ENCODE peak calls at places on chromosome 7, in ten cellular contexts. One of them, this sample, is unnamed.
A peak's percentile ranks its signal among the peaks of the same experiment; 100 is the strongest.

GRCh38 chr7:78226059-78226658 is 427.6 kb downstream of the PHTF2 start:
- DNase-seq in head of caudate nucleus: no peak
- DNase-seq in activated CD8-positive, alpha-beta memory T cell treated with anti-CD3 and anti-CD28 coated beads, Interleukin-2, amount 10 ng/mL, durations not matched to agents 7 days and 5 days: no peak
- DNase-seq in kidney tubule cell: peak; percentile 55
- DNase-seq in GM23338: peak; percentile 86
- DNase-seq in amniotic epithelial cell: peak; percentile 8
- DNase-seq in HCEC 1CT: peak; percentile 69
- DNase-seq in NAMALWA: peak; percentile 63
- DNase-seq in NCI-H748 treated with DMSO at 0.1 percent for 48 hours: peak; percentile 94
- DNase-seq in stimulated activated naive B cell treated with anti-CD40 and anti-IgM and Interleukin-4, amounts not matched to agents 10 μg/mL and 1 μg/mL and 100 μg/mL, for 72 hours: peak; percentile 14
- DNase-seq in this sample: peak; percentile 29

GRCh38 chr7:152674860-152675760 is 831 bp downstream of the XRCC2 start:
- DNase-seq in head of caudate nucleus: no peak
- DNase-seq in activated CD8-positive, alpha-beta memory T cell treated with anti-CD3 and anti-CD28 coated beads, Interleukin-2, amount 10 ng/mL, durations not matched to agents 7 days and 5 days: peak; percentile 52
- DNase-seq in kidney tubule cell: peak; percentile 30
- DNase-seq in GM23338: peak; percentile 55
- DNase-seq in amniotic epithelial cell: peak; percentile 15
- DNase-seq in HCEC 1CT: peak; percentile 12
- DNase-seq in NAMALWA: peak; percentile 72
- DNase-seq in NCI-H748 treated with DMSO at 0.1 percent for 48 hours: peak; percentile 93
- DNase-seq in stimulated activated naive B cell treated with anti-CD40 and anti-IgM and Interleukin-4, amounts not matched to agents 10 μg/mL and 1 μg/mL and 100 μg/mL, for 72 hours: no peak
- DNase-seq in this sample: peak; percentile 3

GRCh38 chr7:49579408-49579807 is 194.0 kb upstream of the VWC2 start:
- DNase-seq in head of caudate nucleus: no peak
- DNase-seq in activated CD8-positive, alpha-beta memory T cell treated with anti-CD3 and anti-CD28 coated beads, Interleukin-2, amount 10 ng/mL, durations not matched to agents 7 days and 5 days: no peak
- DNase-seq in kidney tubule cell: no peak
- DNase-seq in GM23338: no peak
- DNase-seq in amniotic epithelial cell: no peak
- DNase-seq in HCEC 1CT: no peak
- DNase-seq in NAMALWA: no peak
- DNase-seq in NCI-H748 treated with DMSO at 0.1 percent for 48 hours: no peak
- DNase-seq in stimulated activated naive B cell treated with anti-CD40 and anti-IgM and Interleukin-4, amounts not matched to agents 10 μg/mL and 1 μg/mL and 100 μg/mL, for 72 hours: no peak
- DNase-seq in this sample: no peak

GRCh38 chr7:38107486-38107893 is 70.6 kb upstream of the STARD3NL start:
- DNase-seq in head of caudate nucleus: peak; percentile 63
- DNase-seq in activated CD8-positive, alpha-beta memory T cell treated with anti-CD3 and anti-CD28 coated beads, Interleukin-2, amount 10 ng/mL, durations not matched to agents 7 days and 5 days: peak; percentile 79
- DNase-seq in kidney tubule cell: peak; percentile 76
- DNase-seq in GM23338: peak; percentile 88
- DNase-seq in amniotic epithelial cell: peak; percentile 51
- DNase-seq in HCEC 1CT: peak; percentile 37
- DNase-seq in NAMALWA: peak; percentile 83
- DNase-seq in NCI-H748 treated with DMSO at 0.1 percent for 48 hours: peak; percentile 42
- DNase-seq in stimulated activated naive B cell treated with anti-CD40 and anti-IgM and Interleukin-4, amounts not matched to agents 10 μg/mL and 1 μg/mL and 100 μg/mL, for 72 hours: peak; percentile 43
- DNase-seq in this sample: peak; percentile 32

GRCh38 chr7:31028417-31028988 is 23.6 kb upstream of the ADCYAP1R1 start:
- DNase-seq in head of caudate nucleus: peak; percentile 71
- DNase-seq in activated CD8-positive, alpha-beta memory T cell treated with anti-CD3 and anti-CD28 coated beads, Interleukin-2, amount 10 ng/mL, durations not matched to agents 7 days and 5 days: no peak
- DNase-seq in kidney tubule cell: no peak
- DNase-seq in GM23338: no peak
- DNase-seq in amniotic epithelial cell: no peak
- DNase-seq in HCEC 1CT: no peak
- DNase-seq in NAMALWA: no peak
- DNase-seq in NCI-H748 treated with DMSO at 0.1 percent for 48 hours: no peak
- DNase-seq in stimulated activated naive B cell treated with anti-CD40 and anti-IgM and Interleukin-4, amounts not matched to agents 10 μg/mL and 1 μg/mL and 100 μg/mL, for 72 hours: no peak
- DNase-seq in this sample: peak; percentile 33

GRCh38 chr7:2283074-2283473 is 31.2 kb downstream of the SNX8 start:
- DNase-seq in head of caudate nucleus: no peak
- DNase-seq in activated CD8-positive, alpha-beta memory T cell treated with anti-CD3 and anti-CD28 coated beads, Interleukin-2, amount 10 ng/mL, durations not matched to agents 7 days and 5 days: no peak
- DNase-seq in kidney tubule cell: no peak
- DNase-seq in GM23338: no peak
- DNase-seq in amniotic epithelial cell: no peak
- DNase-seq in HCEC 1CT: no peak
- DNase-seq in NAMALWA: no peak
- DNase-seq in NCI-H748 treated with DMSO at 0.1 percent for 48 hours: no peak
- DNase-seq in stimulated activated naive B cell treated with anti-CD40 and anti-IgM and Interleukin-4, amounts not matched to agents 10 μg/mL and 1 μg/mL and 100 μg/mL, for 72 hours: no peak
- DNase-seq in this sample: no peak

GRCh38 chr7:12386237-12386839 is 17.3 kb downstream of the VWDE start:
- DNase-seq in head of caudate nucleus: no peak
- DNase-seq in activated CD8-positive, alpha-beta memory T cell treated with anti-CD3 and anti-CD28 coated beads, Interleukin-2, amount 10 ng/mL, durations not matched to agents 7 days and 5 days: no peak
- DNase-seq in kidney tubule cell: no peak
- DNase-seq in GM23338: no peak
- DNase-seq in amniotic epithelial cell: no peak
- DNase-seq in HCEC 1CT: no peak
- DNase-seq in NAMALWA: no peak
- DNase-seq in NCI-H748 treated with DMSO at 0.1 percent for 48 hours: no peak
- DNase-seq in stimulated activated naive B cell treated with anti-CD40 and anti-IgM and Interleukin-4, amounts not matched to agents 10 μg/mL and 1 μg/mL and 100 μg/mL, for 72 hours: no peak
- DNase-seq in this sample: no peak

GRCh38 chr7:133044722-133045473 is 37.0 kb downstream of the CHCHD3 start:
- DNase-seq in head of caudate nucleus: peak; percentile 13
- DNase-seq in activated CD8-positive, alpha-beta memory T cell treated with anti-CD3 and anti-CD28 coated beads, Interleukin-2, amount 10 ng/mL, durations not matched to agents 7 days and 5 days: no peak
- DNase-seq in kidney tubule cell: no peak
- DNase-seq in GM23338: peak; percentile 82
- DNase-seq in amniotic epithelial cell: no peak
- DNase-seq in HCEC 1CT: no peak
- DNase-seq in NAMALWA: no peak
- DNase-seq in NCI-H748 treated with DMSO at 0.1 percent for 48 hours: no peak
- DNase-seq in stimulated activated naive B cell treated with anti-CD40 and anti-IgM and Interleukin-4, amounts not matched to agents 10 μg/mL and 1 μg/mL and 100 μg/mL, for 72 hours: no peak
- DNase-seq in this sample: no peak

GRCh38 chr7:129283938-129284337 is 59.1 kb downstream of the AHCYL2 start:
- DNase-seq in head of caudate nucleus: no peak
- DNase-seq in activated CD8-positive, alpha-beta memory T cell treated with anti-CD3 and anti-CD28 coated beads, Interleukin-2, amount 10 ng/mL, durations not matched to agents 7 days and 5 days: no peak
- DNase-seq in kidney tubule cell: peak; percentile 49
- DNase-seq in GM23338: no peak
- DNase-seq in amniotic epithelial cell: no peak
- DNase-seq in HCEC 1CT: no peak
- DNase-seq in NAMALWA: no peak
- DNase-seq in NCI-H748 treated with DMSO at 0.1 percent for 48 hours: no peak
- DNase-seq in stimulated activated naive B cell treated with anti-CD40 and anti-IgM and Interleukin-4, amounts not matched to agents 10 μg/mL and 1 μg/mL and 100 μg/mL, for 72 hours: no peak
- DNase-seq in this sample: no peak

GRCh38 chr7:116689787-116690186 is 17.8 kb downstream of the MET start:
- DNase-seq in head of caudate nucleus: no peak
- DNase-seq in activated CD8-positive, alpha-beta memory T cell treated with anti-CD3 and anti-CD28 coated beads, Interleukin-2, amount 10 ng/mL, durations not matched to agents 7 days and 5 days: no peak
- DNase-seq in kidney tubule cell: peak; percentile 84
- DNase-seq in GM23338: no peak
- DNase-seq in amniotic epithelial cell: no peak
- DNase-seq in HCEC 1CT: no peak
- DNase-seq in NAMALWA: no peak
- DNase-seq in NCI-H748 treated with DMSO at 0.1 percent for 48 hours: no peak
- DNase-seq in stimulated activated naive B cell treated with anti-CD40 and anti-IgM and Interleukin-4, amounts not matched to agents 10 μg/mL and 1 μg/mL and 100 μg/mL, for 72 hours: no peak
- DNase-seq in this sample: no peak

GRCh38 chr7:37411444-37412034 is 37.1 kb downstream of the ELMO1 start:
- DNase-seq in head of caudate nucleus: no peak
- DNase-seq in activated CD8-positive, alpha-beta memory T cell treated with anti-CD3 and anti-CD28 coated beads, Interleukin-2, amount 10 ng/mL, durations not matched to agents 7 days and 5 days: no peak
- DNase-seq in kidney tubule cell: no peak
- DNase-seq in GM23338: no peak
- DNase-seq in amniotic epithelial cell: no peak
- DNase-seq in HCEC 1CT: no peak
- DNase-seq in NAMALWA: no peak
- DNase-seq in NCI-H748 treated with DMSO at 0.1 percent for 48 hours: no peak
- DNase-seq in stimulated activated naive B cell treated with anti-CD40 and anti-IgM and Interleukin-4, amounts not matched to agents 10 μg/mL and 1 μg/mL and 100 μg/mL, for 72 hours: no peak
- DNase-seq in this sample: no peak

GRCh38 chr7:36746347-36746746 is 22.1 kb upstream of the AOAH start:
- DNase-seq in head of caudate nucleus: no peak
- DNase-seq in activated CD8-positive, alpha-beta memory T cell treated with anti-CD3 and anti-CD28 coated beads, Interleukin-2, amount 10 ng/mL, durations not matched to agents 7 days and 5 days: no peak
- DNase-seq in kidney tubule cell: peak; percentile 93
- DNase-seq in GM23338: no peak
- DNase-seq in amniotic epithelial cell: peak; percentile 90
- DNase-seq in HCEC 1CT: no peak
- DNase-seq in NAMALWA: no peak
- DNase-seq in NCI-H748 treated with DMSO at 0.1 percent for 48 hours: no peak
- DNase-seq in stimulated activated naive B cell treated with anti-CD40 and anti-IgM and Interleukin-4, amounts not matched to agents 10 μg/mL and 1 μg/mL and 100 μg/mL, for 72 hours: no peak
- DNase-seq in this sample: no peak

GRCh38 chr7:51665045-51665785 is 348.6 kb upstream of the COBL start:
- DNase-seq in head of caudate nucleus: no peak
- DNase-seq in activated CD8-positive, alpha-beta memory T cell treated with anti-CD3 and anti-CD28 coated beads, Interleukin-2, amount 10 ng/mL, durations not matched to agents 7 days and 5 days: no peak
- DNase-seq in kidney tubule cell: no peak
- DNase-seq in GM23338: no peak
- DNase-seq in amniotic epithelial cell: no peak
- DNase-seq in HCEC 1CT: no peak
- DNase-seq in NAMALWA: no peak
- DNase-seq in NCI-H748 treated with DMSO at 0.1 percent for 48 hours: no peak
- DNase-seq in stimulated activated naive B cell treated with anti-CD40 and anti-IgM and Interleukin-4, amounts not matched to agents 10 μg/mL and 1 μg/mL and 100 μg/mL, for 72 hours: no peak
- DNase-seq in this sample: peak; percentile 43

GRCh38 chr7:45514944-45515343 is 59.2 kb upstream of the ADCY1 start:
- DNase-seq in head of caudate nucleus: no peak
- DNase-seq in activated CD8-positive, alpha-beta memory T cell treated with anti-CD3 and anti-CD28 coated beads, Interleukin-2, amount 10 ng/mL, durations not matched to agents 7 days and 5 days: no peak
- DNase-seq in kidney tubule cell: no peak
- DNase-seq in GM23338: peak; percentile 7
- DNase-seq in amniotic epithelial cell: no peak
- DNase-seq in HCEC 1CT: no peak
- DNase-seq in NAMALWA: no peak
- DNase-seq in NCI-H748 treated with DMSO at 0.1 percent for 48 hours: no peak
- DNase-seq in stimulated activated naive B cell treated with anti-CD40 and anti-IgM and Interleukin-4, amounts not matched to agents 10 μg/mL and 1 μg/mL and 100 μg/mL, for 72 hours: no peak
- DNase-seq in this sample: no peak

GRCh38 chr7:129553861-129554530 is 51.7 kb downstream of the SMKR1 start:
- DNase-seq in head of caudate nucleus: no peak
- DNase-seq in activated CD8-positive, alpha-beta memory T cell treated with anti-CD3 and anti-CD28 coated beads, Interleukin-2, amount 10 ng/mL, durations not matched to agents 7 days and 5 days: peak; percentile 73
- DNase-seq in kidney tubule cell: peak; percentile 46
- DNase-seq in GM23338: no peak
- DNase-seq in amniotic epithelial cell: no peak
- DNase-seq in HCEC 1CT: peak; percentile 35
- DNase-seq in NAMALWA: peak; percentile 67
- DNase-seq in NCI-H748 treated with DMSO at 0.1 percent for 48 hours: peak; percentile 82
- DNase-seq in stimulated activated naive B cell treated with anti-CD40 and anti-IgM and Interleukin-4, amounts not matched to agents 10 μg/mL and 1 μg/mL and 100 μg/mL, for 72 hours: no peak
- DNase-seq in this sample: no peak

GRCh38 chr7:101717986-101718746 is 89.1 kb upstream of the MYL10 start:
- DNase-seq in head of caudate nucleus: no peak
- DNase-seq in activated CD8-positive, alpha-beta memory T cell treated with anti-CD3 and anti-CD28 coated beads, Interleukin-2, amount 10 ng/mL, durations not matched to agents 7 days and 5 days: no peak
- DNase-seq in kidney tubule cell: no peak
- DNase-seq in GM23338: no peak
- DNase-seq in amniotic epithelial cell: peak; percentile 95
- DNase-seq in HCEC 1CT: no peak
- DNase-seq in NAMALWA: no peak
- DNase-seq in NCI-H748 treated with DMSO at 0.1 percent for 48 hours: no peak
- DNase-seq in stimulated activated naive B cell treated with anti-CD40 and anti-IgM and Interleukin-4, amounts not matched to agents 10 μg/mL and 1 μg/mL and 100 μg/mL, for 72 hours: no peak
- DNase-seq in this sample: no peak

GRCh38 chr7:2939193-2939885 is 95.2 kb upstream of the GNA12 start:
- DNase-seq in head of caudate nucleus: no peak
- DNase-seq in activated CD8-positive, alpha-beta memory T cell treated with anti-CD3 and anti-CD28 coated beads, Interleukin-2, amount 10 ng/mL, durations not matched to agents 7 days and 5 days: peak; percentile 39
- DNase-seq in kidney tubule cell: peak; percentile 84
- DNase-seq in GM23338: no peak
- DNase-seq in amniotic epithelial cell: no peak
- DNase-seq in HCEC 1CT: no peak
- DNase-seq in NAMALWA: no peak
- DNase-seq in NCI-H748 treated with DMSO at 0.1 percent for 48 hours: no peak
- DNase-seq in stimulated activated naive B cell treated with anti-CD40 and anti-IgM and Interleukin-4, amounts not matched to agents 10 μg/mL and 1 μg/mL and 100 μg/mL, for 72 hours: no peak
- DNase-seq in this sample: no peak

GRCh38 chr7:39894904-39895303 is 55.2 kb upstream of the CDK13 start:
- DNase-seq in head of caudate nucleus: no peak
- DNase-seq in activated CD8-positive, alpha-beta memory T cell treated with anti-CD3 and anti-CD28 coated beads, Interleukin-2, amount 10 ng/mL, durations not matched to agents 7 days and 5 days: no peak
- DNase-seq in kidney tubule cell: peak; percentile 44
- DNase-seq in GM23338: no peak
- DNase-seq in amniotic epithelial cell: no peak
- DNase-seq in HCEC 1CT: no peak
- DNase-seq in NAMALWA: no peak
- DNase-seq in NCI-H748 treated with DMSO at 0.1 percent for 48 hours: no peak
- DNase-seq in stimulated activated naive B cell treated with anti-CD40 and anti-IgM and Interleukin-4, amounts not matched to agents 10 μg/mL and 1 μg/mL and 100 μg/mL, for 72 hours: no peak
- DNase-seq in this sample: no peak

GRCh38 chr7:41189866-41190265 is 513.0 kb downstream of the INHBA start:
- DNase-seq in head of caudate nucleus: no peak
- DNase-seq in activated CD8-positive, alpha-beta memory T cell treated with anti-CD3 and anti-CD28 coated beads, Interleukin-2, amount 10 ng/mL, durations not matched to agents 7 days and 5 days: no peak
- DNase-seq in kidney tubule cell: peak; percentile 96
- DNase-seq in GM23338: no peak
- DNase-seq in amniotic epithelial cell: peak; percentile 97
- DNase-seq in HCEC 1CT: peak; percentile 99
- DNase-seq in NAMALWA: no peak
- DNase-seq in NCI-H748 treated with DMSO at 0.1 percent for 48 hours: no peak
- DNase-seq in stimulated activated naive B cell treated with anti-CD40 and anti-IgM and Interleukin-4, amounts not matched to agents 10 μg/mL and 1 μg/mL and 100 μg/mL, for 72 hours: no peak
- DNase-seq in this sample: no peak

GRCh38 chr7:157347217-157347904 is 10.6 kb downstream of the DNAJB6 start:
- DNase-seq in head of caudate nucleus: no peak
- DNase-seq in activated CD8-positive, alpha-beta memory T cell treated with anti-CD3 and anti-CD28 coated beads, Interleukin-2, amount 10 ng/mL, durations not matched to agents 7 days and 5 days: no peak
- DNase-seq in kidney tubule cell: peak; percentile 90
- DNase-seq in GM23338: no peak
- DNase-seq in amniotic epithelial cell: peak; percentile 84
- DNase-seq in HCEC 1CT: peak; percentile 82
- DNase-seq in NAMALWA: no peak
- DNase-seq in NCI-H748 treated with DMSO at 0.1 percent for 48 hours: no peak
- DNase-seq in stimulated activated naive B cell treated with anti-CD40 and anti-IgM and Interleukin-4, amounts not matched to agents 10 μg/mL and 1 μg/mL and 100 μg/mL, for 72 hours: no peak
- DNase-seq in this sample: no peak

GRCh38 chr7:18552943-18553584 is 57.5 kb downstream of the HDAC9 start:
- DNase-seq in head of caudate nucleus: no peak
- DNase-seq in activated CD8-positive, alpha-beta memory T cell treated with anti-CD3 and anti-CD28 coated beads, Interleukin-2, amount 10 ng/mL, durations not matched to agents 7 days and 5 days: no peak
- DNase-seq in kidney tubule cell: no peak
- DNase-seq in GM23338: no peak
- DNase-seq in amniotic epithelial cell: no peak
- DNase-seq in HCEC 1CT: no peak
- DNase-seq in NAMALWA: no peak
- DNase-seq in NCI-H748 treated with DMSO at 0.1 percent for 48 hours: no peak
- DNase-seq in stimulated activated naive B cell treated with anti-CD40 and anti-IgM and Interleukin-4, amounts not matched to agents 10 μg/mL and 1 μg/mL and 100 μg/mL, for 72 hours: no peak
- DNase-seq in this sample: no peak

GRCh38 chr7:36683695-36684357 is 40.5 kb downstream of the AOAH start:
- DNase-seq in head of caudate nucleus: no peak
- DNase-seq in activated CD8-positive, alpha-beta memory T cell treated with anti-CD3 and anti-CD28 coated beads, Interleukin-2, amount 10 ng/mL, durations not matched to agents 7 days and 5 days: peak; percentile 52
- DNase-seq in kidney tubule cell: no peak
- DNase-seq in GM23338: no peak
- DNase-seq in amniotic epithelial cell: peak; percentile 69
- DNase-seq in HCEC 1CT: no peak
- DNase-seq in NAMALWA: no peak
- DNase-seq in NCI-H748 treated with DMSO at 0.1 percent for 48 hours: no peak
- DNase-seq in stimulated activated naive B cell treated with anti-CD40 and anti-IgM and Interleukin-4, amounts not matched to agents 10 μg/mL and 1 μg/mL and 100 μg/mL, for 72 hours: no peak
- DNase-seq in this sample: no peak

GRCh38 chr7:141551080-141551772 is at the start of gene AGK:
- DNase-seq in head of caudate nucleus: peak; percentile 79
- DNase-seq in activated CD8-positive, alpha-beta memory T cell treated with anti-CD3 and anti-CD28 coated beads, Interleukin-2, amount 10 ng/mL, durations not matched to agents 7 days and 5 days: peak; percentile 84
- DNase-seq in kidney tubule cell: peak; percentile 83
- DNase-seq in GM23338: peak; percentile 91
- DNase-seq in amniotic epithelial cell: peak; percentile 68
- DNase-seq in HCEC 1CT: peak; percentile 80
- DNase-seq in NAMALWA: peak; percentile 58
- DNase-seq in NCI-H748 treated with DMSO at 0.1 percent for 48 hours: peak; percentile 74
- DNase-seq in stimulated activated naive B cell treated with anti-CD40 and anti-IgM and Interleukin-4, amounts not matched to agents 10 μg/mL and 1 μg/mL and 100 μg/mL, for 72 hours: peak; percentile 75
- DNase-seq in this sample: peak; percentile 49

GRCh38 chr7:120993011-120993574 is 4.6 kb downstream of the CPED1 start:
- DNase-seq in head of caudate nucleus: no peak
- DNase-seq in activated CD8-positive, alpha-beta memory T cell treated with anti-CD3 and anti-CD28 coated beads, Interleukin-2, amount 10 ng/mL, durations not matched to agents 7 days and 5 days: no peak
- DNase-seq in kidney tubule cell: no peak
- DNase-seq in GM23338: no peak
- DNase-seq in amniotic epithelial cell: no peak
- DNase-seq in HCEC 1CT: peak; percentile 52
- DNase-seq in NAMALWA: no peak
- DNase-seq in NCI-H748 treated with DMSO at 0.1 percent for 48 hours: no peak
- DNase-seq in stimulated activated naive B cell treated with anti-CD40 and anti-IgM and Interleukin-4, amounts not matched to agents 10 μg/mL and 1 μg/mL and 100 μg/mL, for 72 hours: no peak
- DNase-seq in this sample: no peak

GRCh38 chr7:158043461-158044155 is 544.0 kb downstream of the PTPRN2 start:
- DNase-seq in head of caudate nucleus: no peak
- DNase-seq in activated CD8-positive, alpha-beta memory T cell treated with anti-CD3 and anti-CD28 coated beads, Interleukin-2, amount 10 ng/mL, durations not matched to agents 7 days and 5 days: no peak
- DNase-seq in kidney tubule cell: no peak
- DNase-seq in GM23338: no peak
- DNase-seq in amniotic epithelial cell: no peak
- DNase-seq in HCEC 1CT: no peak
- DNase-seq in NAMALWA: no peak
- DNase-seq in NCI-H748 treated with DMSO at 0.1 percent for 48 hours: no peak
- DNase-seq in stimulated activated naive B cell treated with anti-CD40 and anti-IgM and Interleukin-4, amounts not matched to agents 10 μg/mL and 1 μg/mL and 100 μg/mL, for 72 hours: no peak
- DNase-seq in this sample: no peak

GRCh38 chr7:99504281-99504602 is 220 bp upstream of the ZKSCAN5 start:
- DNase-seq in head of caudate nucleus: peak; percentile 99
- DNase-seq in activated CD8-positive, alpha-beta memory T cell treated with anti-CD3 and anti-CD28 coated beads, Interleukin-2, amount 10 ng/mL, durations not matched to agents 7 days and 5 days: no peak
- DNase-seq in kidney tubule cell: no peak
- DNase-seq in GM23338: peak; percentile 100
- DNase-seq in amniotic epithelial cell: no peak
- DNase-seq in HCEC 1CT: no peak
- DNase-seq in NAMALWA: no peak
- DNase-seq in NCI-H748 treated with DMSO at 0.1 percent for 48 hours: no peak
- DNase-seq in stimulated activated naive B cell treated with anti-CD40 and anti-IgM and Interleukin-4, amounts not matched to agents 10 μg/mL and 1 μg/mL and 100 μg/mL, for 72 hours: no peak
- DNase-seq in this sample: no peak

GRCh38 chr7:93890464-93891068 is at the start of gene TFPI2:
- DNase-seq in head of caudate nucleus: no peak
- DNase-seq in activated CD8-positive, alpha-beta memory T cell treated with anti-CD3 and anti-CD28 coated beads, Interleukin-2, amount 10 ng/mL, durations not matched to agents 7 days and 5 days: no peak
- DNase-seq in kidney tubule cell: peak; percentile 96
- DNase-seq in GM23338: peak; percentile 76
- DNase-seq in amniotic epithelial cell: peak; percentile 61
- DNase-seq in HCEC 1CT: peak; percentile 54
- DNase-seq in NAMALWA: no peak
- DNase-seq in NCI-H748 treated with DMSO at 0.1 percent for 48 hours: no peak
- DNase-seq in stimulated activated naive B cell treated with anti-CD40 and anti-IgM and Interleukin-4, amounts not matched to agents 10 μg/mL and 1 μg/mL and 100 μg/mL, for 72 hours: peak; percentile 18
- DNase-seq in this sample: no peak

GRCh38 chr7:15305002-15305600 is 256.7 kb downstream of the AGMO start:
- DNase-seq in head of caudate nucleus: peak; percentile 47
- DNase-seq in activated CD8-positive, alpha-beta memory T cell treated with anti-CD3 and anti-CD28 coated beads, Interleukin-2, amount 10 ng/mL, durations not matched to agents 7 days and 5 days: no peak
- DNase-seq in kidney tubule cell: peak; percentile 67
- DNase-seq in GM23338: peak; percentile 77
- DNase-seq in amniotic epithelial cell: peak; percentile 41
- DNase-seq in HCEC 1CT: peak; percentile 59
- DNase-seq in NAMALWA: peak; percentile 75
- DNase-seq in NCI-H748 treated with DMSO at 0.1 percent for 48 hours: peak; percentile 21
- DNase-seq in stimulated activated naive B cell treated with anti-CD40 and anti-IgM and Interleukin-4, amounts not matched to agents 10 μg/mL and 1 μg/mL and 100 μg/mL, for 72 hours: no peak
- DNase-seq in this sample: peak; percentile 38